ENCODE peak calls at places on chromosomes 5 and 9, in six cellular contexts. M is psoas muscle, E is foreskin fibroblast, B is cardiac muscle cell, U is endodermal cell, C is AG04449. D is an unnamed sample.

GRCh38 chr9:103707181-103707580 is 386.9 kb upstream of the SMC2 start:
- DNase-seq in B (no peak), E (no peak), U (no peak), M (no peak), C (no peak), D (no peak)

GRCh38 chr5:159392881-159393280 is 62.6 kb upstream of the IL12B start:
- DNase-seq in E (no peak), M (no peak), U (no peak), C (no peak), B (no peak), D (no peak)

GRCh38 chr5:38853753-38854470 is 8.1 kb downstream of the OSMR start:
- DNase-seq in C (peak), E (peak), B (no peak), M (no peak), U (no peak), D (no peak)

GRCh38 chr5:103929310-103930003 is 366.9 kb upstream of the NUDT12 start:
- DNase-seq in E (no peak), U (no peak), M (no peak), C (no peak), B (no peak), D (no peak)

GRCh38 chr9:18124760-18125159 is 349.2 kb upstream of the ADAMTSL1 start:
- DNase-seq in M (no peak), C (peak), E (no peak), U (no peak), B (no peak), D (no peak)

GRCh38 chr5:73692166-73692640 is 66.2 kb downstream of the ARHGEF28 start:
- DNase-seq in E (peak), M (no peak), C (peak), B (no peak), U (no peak), D (no peak)

GRCh38 chr5:140141241-140141640 is 15.5 kb downstream of the IGIP start:
- DNase-seq in E (peak), C (peak), B (no peak), U (no peak), M (no peak), D (no peak)

GRCh38 chr5:17217421-17218352 is at the start of gene BASP1:
- DNase-seq in M (peak), B (peak), E (peak), U (peak), C (no peak), D (no peak)

GRCh38 chr9:69444021-69444420 is 119.0 kb downstream of the ENTREP1 start:
- DNase-seq in B (no peak), M (no peak), E (peak), U (no peak), C (no peak), D (peak)

GRCh38 chr9:90107864-90108263 is 503.1 kb downstream of the GADD45G start:
- DNase-seq in U (no peak), C (no peak), M (no peak), B (no peak), E (no peak), D (no peak)

GRCh38 chr9:69466151-69466550 is 141.1 kb downstream of the ENTREP1 start:
- DNase-seq in C (no peak), M (no peak), E (peak), U (no peak), B (no peak), D (peak)

GRCh38 chr5:145465487-145466263 is 369.5 kb downstream of the PRELID2 start:
- DNase-seq in M (no peak), B (no peak), U (no peak), E (no peak), C (no peak), D (no peak)

GRCh38 chr5:78650562-78650930 is 2.0 kb upstream of the LHFPL2 start:
- DNase-seq in U (no peak), M (no peak), C (no peak), E (no peak), B (no peak), D (no peak)

GRCh38 chr9:28976684-28977083 is 1403.4 kb upstream of the C9orf72 start:
- DNase-seq in E (no peak), B (no peak), M (no peak), C (no peak), U (no peak), D (no peak)

GRCh38 chr9:36659500-36659899 is 86.8 kb downstream of the MELK start:
- DNase-seq in M (no peak), E (no peak), B (no peak), U (no peak), C (no peak), D (no peak)

GRCh38 chr5:169301386-169301930 is 519 bp upstream of the SLIT3 start:
- DNase-seq in C (no peak), E (peak), B (no peak), U (peak), M (no peak), D (no peak)

GRCh38 chr5:124087752-124088151 is 575.8 kb downstream of the CSNK1G3 start:
- DNase-seq in C (no peak), M (no peak), U (no peak), B (no peak), E (no peak), D (no peak)

GRCh38 chr5:95870105-95870672 is 47.7 kb upstream of the GLRX start:
- DNase-seq in M (no peak), B (no peak), U (no peak), C (no peak), E (peak), D (no peak)

GRCh38 chr9:2173861-2174260 is 158.7 kb downstream of the SMARCA2 start:
- DNase-seq in B (no peak), E (no peak), C (no peak), M (no peak), U (no peak), D (no peak)

GRCh38 chr5:173789031-173789920 is 98.9 kb upstream of the CPEB4 start:
- DNase-seq in C (no peak), M (no peak), B (no peak), U (no peak), E (peak), D (peak)

GRCh38 chr9:7297521-7297920 is 502.1 kb downstream of the DMAC1 start:
- DNase-seq in B (no peak), M (no peak), U (no peak), E (no peak), C (no peak), D (no peak)

GRCh38 chr5:180806351-180807011 is 3.9 kb upstream of the MGAT1 start:
- DNase-seq in M (no peak), C (no peak), E (peak), U (peak), B (no peak), D (no peak)

GRCh38 chr5:64682608-64683007 is 7.7 kb upstream of the SHISAL2B start:
- DNase-seq in C (no peak), U (peak), B (peak), M (no peak), E (no peak), D (no peak)

GRCh38 chr5:119389288-119390065 is 33.7 kb downstream of the TNFAIP8 start:
- DNase-seq in C (no peak), B (peak), M (no peak), U (no peak), E (peak), D (no peak)

GRCh38 chr5:109816732-109817131 is 127.0 kb downstream of the MAN2A1 start:
- DNase-seq in B (no peak), C (no peak), U (no peak), M (no peak), E (no peak), D (no peak)

GRCh38 chr5:2261002-2261703 is 378.4 kb upstream of the IRX4 start:
- DNase-seq in U (peak), M (no peak), B (no peak), C (no peak), E (no peak), D (no peak)

GRCh38 chr5:90421136-90421535 is 11.6 kb upstream of the CETN3 start:
- DNase-seq in B (peak), U (peak), M (no peak), E (peak), C (no peak), D (no peak)

GRCh38 chr9:90793729-90794128 is 7.9 kb upstream of the SYK start:
- DNase-seq in C (no peak), E (no peak), B (no peak), M (no peak), U (no peak), D (no peak)

GRCh38 chr9:18393340-18394130 is 80.4 kb upstream of the ADAMTSL1 start:
- DNase-seq in U (no peak), E (peak), M (no peak), C (peak), B (peak), D (peak)

GRCh38 chr5:172695431-172696054 is 54.5 kb downstream of the NEURL1B start:
- DNase-seq in C (no peak), U (no peak), E (no peak), B (no peak), M (peak), D (no peak)
- TF ChIP-seq CTCF in C (no peak), U (no peak), E (no peak), B (no peak), M (no peak), D (no peak)

DNA sequence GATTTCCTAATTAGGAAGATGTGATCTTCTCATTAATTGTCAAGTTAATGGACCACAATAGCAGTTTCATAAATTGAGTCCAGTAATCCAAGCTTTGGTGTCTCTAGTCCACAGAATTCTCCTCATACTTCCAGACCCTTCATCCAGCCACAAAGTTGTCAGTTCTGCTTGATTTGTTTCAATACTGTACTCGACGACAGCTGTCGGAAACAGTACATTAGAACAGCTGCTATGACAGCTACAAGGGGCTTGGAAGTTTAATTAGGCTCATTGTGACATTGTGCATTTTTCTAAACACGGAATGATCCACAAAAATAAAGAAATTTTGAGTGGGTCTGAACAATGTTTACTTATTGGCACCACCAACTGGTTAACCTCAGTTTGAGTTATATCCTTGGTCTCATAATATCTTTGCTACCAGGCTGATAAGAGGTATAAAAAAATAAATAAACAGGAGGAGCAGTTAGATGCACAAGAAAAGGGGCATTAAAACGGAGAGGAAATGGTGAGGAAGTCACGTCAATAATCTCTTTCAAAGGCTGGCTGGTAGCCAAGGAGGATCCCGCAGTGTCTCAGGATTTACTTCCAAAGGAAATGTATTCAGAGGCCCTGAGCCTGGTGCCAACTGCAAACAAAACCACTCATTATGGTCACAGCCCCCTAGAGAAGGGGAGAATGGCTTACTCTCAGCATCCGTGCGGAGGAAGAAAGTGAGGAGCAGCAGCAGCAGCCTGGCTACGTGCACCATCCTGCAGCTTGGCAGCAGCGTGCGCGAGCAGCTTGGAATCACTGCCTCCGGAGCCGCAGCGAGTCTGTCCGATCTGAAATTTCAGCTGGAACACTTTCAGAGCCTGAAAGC is 933.7 kb upstream of the DMAC1 start:
- DNase-seq in B (no peak), M (no peak), C (no peak), U (peak), E (peak), D (no peak)
- H3K4me3 ChIP-seq in B (no peak), M (peak), C (no peak), U (no peak), E (peak), D (no peak)

GRCh38 chr9:117744390-117744789 is 40.2 kb downstream of the TLR4 start:
- DNase-seq in M (no peak), E (no peak), U (no peak), C (no peak), B (no peak), D (no peak)

GRCh38 chr9:117734523-117735314 is 30.5 kb downstream of the TLR4 start:
- DNase-seq in M (no peak), C (no peak), U (no peak), B (no peak), E (peak), D (no peak)

GRCh38 chr9:117737721-117738226 is 33.6 kb downstream of the TLR4 start:
- DNase-seq in C (no peak), B (peak), M (peak), U (no peak), E (peak), D (no peak)

GRCh38 chr9:117744856-117745389 is 40.7 kb downstream of the TLR4 start:
- DNase-seq in B (peak), C (no peak), U (no peak), E (peak), M (peak), D (no peak)

DNA sequence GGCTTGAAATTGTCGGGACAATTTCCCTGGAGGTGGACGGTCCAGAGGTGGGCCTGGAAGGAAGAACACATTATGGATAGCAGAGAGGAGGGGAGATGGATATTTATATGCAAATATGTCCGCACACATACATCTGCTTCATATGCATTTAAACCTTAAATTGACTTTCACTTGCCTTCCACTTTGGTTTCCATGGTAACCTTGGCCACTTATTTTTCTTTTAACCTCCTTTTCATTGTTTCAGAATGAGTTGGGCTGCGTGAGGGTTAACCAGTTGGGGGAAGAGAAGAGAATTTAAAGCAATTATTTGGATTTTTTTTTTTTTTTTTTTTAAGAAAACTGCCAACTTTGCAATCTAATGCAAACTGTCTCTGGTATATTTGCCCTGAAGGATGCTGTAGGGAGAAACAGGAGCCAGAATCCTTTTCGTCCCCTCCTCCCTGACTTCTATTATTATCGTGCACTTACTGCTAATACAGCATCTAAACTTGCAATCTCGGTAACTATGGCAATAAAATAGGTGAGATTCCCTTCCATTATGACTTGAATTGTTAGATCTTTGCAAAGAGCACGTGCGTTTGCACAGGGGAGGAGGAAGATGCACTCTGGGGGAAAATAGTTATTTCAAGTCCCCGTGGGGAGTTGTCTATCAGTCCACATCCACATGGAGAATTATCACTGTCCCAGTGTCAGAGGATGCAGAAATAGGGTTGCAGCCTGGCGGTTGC is 35.6 kb downstream of the TLR4 start:
- DNase-seq in U (no peak), E (no peak), M (no peak), C (no peak), B (no peak), D (no peak)
- TF ChIP-seq CTCF in U (no peak), E (no peak), M (no peak), C (no peak), B (no peak), D (no peak)

DNA sequence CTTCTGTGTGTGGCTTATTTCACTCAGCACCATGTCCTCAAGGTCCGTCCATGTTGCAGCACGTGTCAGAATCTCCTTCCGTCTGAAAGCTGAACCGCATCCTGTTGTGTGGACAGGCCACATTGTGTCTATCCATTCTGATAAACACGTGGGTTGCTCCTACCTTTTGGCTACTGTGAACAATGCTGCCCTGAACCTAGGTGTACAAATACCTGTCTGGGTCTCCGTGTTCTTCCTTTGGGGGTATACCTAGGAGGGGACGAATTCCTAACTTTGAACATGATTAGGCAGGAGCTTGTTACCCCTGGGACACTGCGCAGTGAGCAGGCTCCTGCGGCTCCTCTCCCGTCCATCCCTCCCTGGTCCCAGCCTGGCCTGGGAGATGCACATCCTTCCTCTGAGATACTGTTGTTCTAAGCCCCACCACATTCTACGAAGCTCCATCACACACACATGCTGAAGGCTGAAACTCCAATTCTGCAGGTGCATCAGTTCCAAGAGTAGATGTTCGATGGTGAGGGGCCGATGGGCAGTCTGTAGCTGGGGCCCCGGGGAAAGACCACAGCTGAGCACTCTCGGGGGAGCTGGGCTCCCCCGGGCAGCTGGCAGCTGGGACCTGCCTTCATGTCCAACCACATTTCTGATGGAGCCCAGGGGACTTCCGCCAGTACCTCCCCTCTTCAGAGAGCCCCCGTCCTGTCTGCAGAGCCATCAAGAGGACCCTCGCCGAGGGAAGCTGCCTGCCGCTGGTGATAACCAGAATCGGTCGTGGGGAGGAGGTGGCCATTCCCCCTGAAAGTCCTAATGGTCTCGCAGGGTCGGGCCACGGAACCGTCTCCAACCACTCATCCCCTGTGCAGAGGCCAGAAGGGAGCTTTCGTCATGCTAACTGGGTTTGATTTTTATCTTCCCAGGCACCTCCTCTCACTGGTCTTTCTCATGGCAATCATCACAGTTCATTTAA is 120.9 kb downstream of the COL23A1 start:
- DNase-seq in M (no peak), U (peak), E (no peak), B (no peak), C (no peak), D (no peak)
- H3K4me3 ChIP-seq in M (no peak), U (peak), E (no peak), B (no peak), C (no peak), D (no peak)

DNA sequence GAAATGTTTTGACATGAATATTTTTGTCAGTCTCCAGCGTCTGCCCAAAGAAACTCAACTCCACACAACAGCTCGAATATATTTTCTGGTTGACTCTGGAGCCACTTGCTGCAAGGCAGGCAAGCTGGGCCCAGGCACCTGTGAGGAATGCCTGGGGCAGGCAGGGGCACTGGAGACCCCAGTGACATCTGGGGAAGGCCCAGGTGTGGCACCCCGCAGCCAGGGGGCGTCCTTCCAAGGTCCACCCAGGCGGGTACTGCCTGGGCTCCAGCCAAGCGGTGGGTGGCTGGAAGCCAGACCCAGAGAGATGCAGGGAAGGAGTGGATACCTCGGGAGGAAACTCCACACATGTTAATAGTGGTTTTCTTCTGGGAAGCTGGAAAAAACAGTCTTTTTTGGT is 125.9 kb downstream of the PHF2 start:
- DNase-seq in M (no peak), B (no peak), U (peak), C (no peak), E (no peak), D (no peak)
- TF ChIP-seq CTCF in M (no peak), B (no peak), U (peak), C (no peak), E (no peak), D (peak)

GRCh38 chr9:70600479-70600878 is 186.0 kb upstream of the KLF9 start:
- DNase-seq in E (peak), B (no peak), U (peak), C (no peak), M (peak), D (no peak)
- H3K4me3 ChIP-seq in E (peak), B (no peak), U (no peak), C (no peak), M (no peak), D (no peak)

GRCh38 chr5:10527281-10527950 is 36.5 kb upstream of the ANKRD33B start:
- DNase-seq in U (no peak), M (no peak), B (no peak), E (peak), C (no peak), D (no peak)

GRCh38 chr5:10528827-10529226 is 35.0 kb upstream of the ANKRD33B start:
- DNase-seq in B (no peak), M (no peak), E (no peak), U (no peak), C (no peak), D (no peak)

GRCh38 chr5:10530601-10531320 is 33.1 kb upstream of the ANKRD33B start:
- DNase-seq in E (no peak), C (no peak), B (no peak), U (no peak), M (no peak), D (no peak)

GRCh38 chr5:10525124-10525495 is 38.8 kb upstream of the ANKRD33B start:
- DNase-seq in U (no peak), M (no peak), B (no peak), E (no peak), C (no peak), D (no peak)

DNA sequence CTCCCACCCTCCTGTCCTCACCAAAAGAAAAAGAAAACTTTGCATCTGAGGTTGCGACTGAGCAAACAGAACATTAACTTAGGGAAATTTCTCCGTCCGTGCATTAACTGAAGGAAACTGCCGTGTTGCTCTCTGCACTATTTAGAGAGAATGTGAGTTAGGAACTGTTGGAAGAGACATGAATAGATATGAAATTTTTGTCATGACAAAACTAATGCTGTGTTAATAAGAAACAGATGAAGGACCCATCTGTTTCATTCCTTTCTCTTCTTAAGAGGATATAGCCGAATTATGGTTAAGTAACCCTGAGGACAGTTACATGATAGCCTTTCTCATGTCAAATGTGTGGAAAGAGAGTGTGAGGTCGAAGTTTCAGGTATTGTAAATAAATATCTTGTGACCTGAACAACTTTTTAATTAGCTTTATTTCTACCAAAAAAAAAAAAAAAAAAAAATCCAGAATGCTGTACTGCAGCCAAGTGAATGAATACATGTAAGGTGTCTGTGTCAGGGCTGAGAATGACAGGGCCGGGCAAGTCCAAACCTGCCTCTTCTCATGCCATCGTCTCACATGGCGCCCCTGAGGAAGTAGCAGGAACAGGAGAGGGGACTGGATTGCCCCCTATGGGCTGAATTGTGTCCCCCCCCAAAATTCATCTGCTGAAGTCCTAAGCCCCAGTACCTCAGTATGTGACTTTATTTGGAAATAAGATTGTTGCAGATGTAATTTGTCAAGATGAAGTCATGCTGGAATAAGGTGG is 35.6 kb upstream of the ANKRD33B start:
- DNase-seq in B (no peak), C (peak), M (no peak), U (no peak), E (peak), D (peak)
- TF ChIP-seq CTCF in B (no peak), C (no peak), M (no peak), U (peak), E (no peak), D (peak)